ENCODE peak calls at places on chromosomes 4 and X, in six cellular contexts. H, C, A, Q, M and J are unnamed samples.

GRCh38 chrX:13693341-13693871 is 4.5 kb downstream of the RAB9A start:
- DNase-seq in A (no peak), H (no peak), M (no peak), C (no peak), Q (no peak), J (no peak)

GRCh38 chrX:42797646-42798045 is 19.7 kb upstream of the PPP1R2C start:
- DNase-seq in C (no peak), M (no peak), H (peak), Q (no peak), A (no peak), J (peak)

GRCh38 chr4:76751612-76752343 is 146.2 kb downstream of the SOWAHB start:
- DNase-seq in H (no peak), Q (no peak), M (no peak), C (no peak), A (no peak), J (no peak)

GRCh38 chrX:265502-265901 is 15.7 kb upstream of the PLCXD1 start:
- DNase-seq in C (no peak), M (peak), H (no peak), Q (no peak), A (no peak), J (no peak)

GRCh38 chr4:47954245-47954644 is 39.9 kb upstream of the NFXL1 start:
- DNase-seq in A (no peak), Q (no peak), C (no peak), H (no peak), M (no peak), J (no peak)

GRCh38 chrX:9948406-9948805 is 18.8 kb upstream of the CLDN34 start:
- DNase-seq in C (no peak), M (no peak), A (no peak), H (no peak), Q (no peak), J (no peak)

GRCh38 chr4:77022581-77023133 is 53.1 kb downstream of the CCNI start:
- DNase-seq in C (no peak), Q (peak), H (peak), M (no peak), A (no peak), J (peak)

GRCh38 chr4:180741703-180742102 is 1501.5 kb upstream of the TENM3 start:
- DNase-seq in M (no peak), Q (no peak), H (no peak), A (no peak), C (no peak), J (no peak)

GRCh38 chrX:45138525-45138924 is 62.2 kb downstream of the DIPK2B start:
- DNase-seq in H (no peak), Q (no peak), M (no peak), C (no peak), A (no peak), J (no peak)

GRCh38 chr4:71126719-71127118 is 133.3 kb downstream of the DCK start:
- DNase-seq in H (peak), Q (no peak), A (no peak), C (peak), M (no peak), J (no peak)

GRCh38 chrX:1700757-1701156 is 85.9 kb downstream of the ASMT start:
- DNase-seq in C (no peak), A (no peak), M (no peak), Q (no peak), H (no peak), J (no peak)

GRCh38 chr4:24840826-24841587 is 45.6 kb downstream of the SOD3 start:
- DNase-seq in Q (no peak), A (no peak), H (no peak), M (no peak), C (no peak), J (no peak)